ENCODE peak calls at places on chromosomes 13 and 19, in five cellular contexts. D, J, W, B and Q are unnamed samples.

GRCh38 chr19:45477713-45478453 is 10.1 kb downstream of the FOSB start:
- DNase-seq in D (no peak), J (no peak), W (no peak), B (no peak), Q (no peak)

GRCh38 chr13:58528351-58528750 is 896.8 kb downstream of the PCDH17 start:
- DNase-seq in D (no peak), J (no peak), W (no peak), B (no peak), Q (no peak)

GRCh38 chr19:7806876-7807275 is 23.1 kb upstream of the EVI5L start:
- DNase-seq in D (no peak), J (no peak), W (no peak), B (no peak), Q (no peak)

GRCh38 chr19:45376045-45376724 is 5.8 kb upstream of the ERCC2 start:
- DNase-seq in D (no peak), J (peak), W (no peak), B (no peak), Q (peak)

GRCh38 chr19:30376826-30377425 is 4.7 kb downstream of the ZNF536 start:
- DNase-seq in D (no peak), J (no peak), W (no peak), B (no peak), Q (no peak)

GRCh38 chr13:49776871-49777270 is 15.6 kb downstream of the KPNA3 start:
- DNase-seq in D (no peak), J (no peak), W (no peak), B (no peak), Q (no peak)

GRCh38 chr19:860481-861098 is 1.1 kb downstream of the CFD start:
- DNase-seq in D (peak), J (no peak), W (peak), B (no peak), Q (peak)

GRCh38 chr19:47255947-47256687 is at the start of gene CCDC9:
- DNase-seq in D (peak), J (peak), W (peak), B (peak), Q (peak)

GRCh38 chr19:12939292-12939606 is 840 bp downstream of the CALR start:
- DNase-seq in D (no peak), J (no peak), W (no peak), B (no peak), Q (no peak)

GRCh38 chr19:10644351-10645007 is 9.7 kb upstream of the ILF3 start:
- DNase-seq in D (no peak), J (peak), W (peak), B (peak), Q (peak)

GRCh38 chr19:13884726-13885591 is 8.0 kb downstream of the NANOS3 start:
- DNase-seq in D (no peak), J (no peak), W (no peak), B (no peak), Q (no peak)

GRCh38 chr19:12574036-12574435 is 22.8 kb upstream of the ZNF564 start:
- DNase-seq in D (no peak), J (no peak), W (no peak), B (no peak), Q (no peak)

GRCh38 chr19:55118401-55118991 is 1.1 kb upstream of the PPP1R12C start:
- DNase-seq in D (no peak), J (no peak), W (no peak), B (no peak), Q (no peak)

GRCh38 chr13:100535401-100536135 is 53.0 kb downstream of the GGACT start:
- DNase-seq in D (no peak), J (no peak), W (no peak), B (no peak), Q (no peak)

GRCh38 chr19:45451181-45451849 is 16.5 kb upstream of the FOSB start:
- DNase-seq in D (no peak), J (no peak), W (peak), B (no peak), Q (peak)

GRCh38 chr13:76879211-76879875 is 6.9 kb downstream of the KCTD12 start:
- DNase-seq in D (no peak), J (no peak), W (peak), B (peak), Q (no peak)

GRCh38 chr19:21022996-21023395 is 2.5 kb downstream of the ZNF430 start:
- DNase-seq in D (no peak), J (no peak), W (no peak), B (no peak), Q (no peak)

GRCh38 chr19:5805465-5806132 is 732 bp downstream of the NRTN start:
- DNase-seq in D (no peak), J (peak), W (peak), B (peak), Q (peak)